ENCODE peak calls at places on chromosomes 16 and 17, in five cellular contexts. P is naive B cell, I is RWPE1, N is WTC11, G is iPS-NIHi11. X is an unnamed sample.

GRCh38 chr17:76502326-76503211 is 1.3 kb upstream of the RHBDF2 start:
- DNase-seq in P (no peak), I (no peak), N (no peak), G (no peak), X (no peak)

GRCh38 chr17:61447358-61447757 is 4.9 kb upstream of the TBX4 start:
- DNase-seq in P (no peak), N (no peak), G (no peak), I (no peak), X (no peak)

GRCh38 chr16:87834668-87835473 is 34.4 kb downstream of the SLC7A5 start:
- DNase-seq in P (no peak), I (no peak), G (no peak), N (no peak), X (no peak)

GRCh38 chr17:50865060-50865867 is 890 bp downstream of the TOB1 start:
- DNase-seq in I (peak), G (peak), N (peak), P (peak), X (peak)

GRCh38 chr16:847681-848445 is 47.3 kb upstream of the GNG13 start:
- DNase-seq in P (no peak), G (no peak), N (no peak), I (no peak), X (no peak)

GRCh38 chr16:20844588-20844987 is 38.3 kb downstream of the REXO5 start:
- DNase-seq in N (no peak), G (no peak), I (no peak), P (no peak), X (no peak)

GRCh38 chr17:79706931-79707382 is 23.8 kb upstream of the ENPP7 start:
- DNase-seq in G (no peak), P (no peak), I (no peak), N (no peak), X (no peak)

GRCh38 chr16:84115919-84116719 is 623 bp downstream of the MBTPS1 start:
- DNase-seq in P (no peak), I (peak), N (no peak), G (no peak), X (no peak)

GRCh38 chr16:58269526-58269925 is 25.3 kb downstream of the PRSS54 start:
- DNase-seq in I (no peak), P (no peak), N (no peak), G (no peak), X (no peak)

X was measured in GM03348.